ENCODE peak calls at places on chromosome 7, in five cellular contexts. M is HL-60, O is mammary epithelial cell, C is HFFc6, D is psoas muscle. G is an unnamed sample.

GRCh38 chr7:157570531-157571200 is 233.9 kb downstream of the DNAJB6 start:
- DNase-seq in M (no peak), O (no peak), C (peak), D (no peak), G (no peak)

GRCh38 chr7:33649476-33650441 is 255.6 kb upstream of the BMPER start:
- DNase-seq in M (no peak), O (no peak), C (peak), D (no peak), G (no peak)

GRCh38 chr7:17674166-17674955 is 265.9 kb downstream of the SNX13 start:
- DNase-seq in M (no peak), O (peak), C (no peak), D (no peak), G (no peak)

GRCh38 chr7:151795168-151795754 is 81.7 kb downstream of the PRKAG2 start:
- DNase-seq in M (no peak), O (no peak), C (no peak), D (no peak), G (peak)

GRCh38 chr7:98807306-98807880 is 62.4 kb downstream of the TMEM130 start:
- DNase-seq in M (no peak), O (peak), C (no peak), D (no peak), G (no peak)

GRCh38 chr7:44853391-44853790 is 5.5 kb upstream of the H2AZ2 start:
- DNase-seq in M (no peak), O (peak), C (no peak), D (no peak), G (no peak)

GRCh38 chr7:25894902-25895791 is 256.9 kb upstream of the NFE2L3 start:
- DNase-seq in M (peak), O (peak), C (no peak), D (peak), G (peak)

GRCh38 chr7:96311967-96312366 is 9.9 kb downstream of the SLC25A13 start:
- DNase-seq in M (peak), O (peak), C (no peak), D (peak), G (no peak)

GRCh38 chr7:19852192-19852591 is 78.8 kb upstream of the TMEM196 start:
- DNase-seq in M (no peak), O (no peak), C (no peak), D (no peak), G (no peak)

GRCh38 chr7:110621289-110621688 is 469.6 kb upstream of the LRRN3 start:
- DNase-seq in M (no peak), O (no peak), C (no peak), D (no peak), G (no peak)

GRCh38 chr7:30281791-30282190 is 2.6 kb upstream of the ZNRF2 start:
- DNase-seq in M (no peak), O (no peak), C (no peak), D (no peak), G (no peak)

GRCh38 chr7:116194115-116194514 is 16.2 kb upstream of the TES start:
- DNase-seq in M (no peak), O (no peak), C (no peak), D (no peak), G (no peak)

GRCh38 chr7:158704524-158705233 is at the start of gene NCAPG2:
- DNase-seq in M (peak), O (peak), C (peak), D (peak), G (peak)

GRCh38 chr7:36231406-36231805 is 78.4 kb downstream of the EEPD1 start:
- DNase-seq in M (no peak), O (no peak), C (no peak), D (no peak), G (no peak)

GRCh38 chr7:102230593-102230992 is 56.1 kb upstream of the SH2B2 start:
- DNase-seq in M (no peak), O (peak), C (peak), D (no peak), G (no peak)

GRCh38 chr7:369981-370621 is 80.1 kb downstream of the FOXL3 start:
- DNase-seq in M (no peak), O (peak), C (no peak), D (no peak), G (no peak)

GRCh38 chr7:2281556-2281955 is 32.7 kb downstream of the SNX8 start:
- DNase-seq in M (no peak), O (no peak), C (no peak), D (no peak), G (no peak)

GRCh38 chr7:147279516-147279915 is 1162.9 kb downstream of the CNTNAP2 start:
- DNase-seq in M (no peak), O (no peak), C (no peak), D (no peak), G (no peak)

GRCh38 chr7:90568213-90568612 is 27.9 kb upstream of the CDK14 start:
- DNase-seq in M (no peak), O (no peak), C (no peak), D (no peak), G (no peak)

GRCh38 chr7:47635091-47636090 is 53.5 kb upstream of the TNS3 start:
- DNase-seq in M (no peak), O (peak), C (no peak), D (no peak), G (no peak)

GRCh38 chr7:129006636-129007414 is 48.1 kb downstream of the TNPO3 start:
- DNase-seq in M (no peak), O (peak), C (peak), D (no peak), G (no peak)

GRCh38 chr7:3301831-3302618 is 973 bp downstream of the SDK1 start:
- DNase-seq in M (no peak), O (no peak), C (no peak), D (no peak), G (no peak)
- TF ChIP-seq CTCF in M (no peak), O (no peak), C (no peak), D (no peak), G (no peak)

DNA sequence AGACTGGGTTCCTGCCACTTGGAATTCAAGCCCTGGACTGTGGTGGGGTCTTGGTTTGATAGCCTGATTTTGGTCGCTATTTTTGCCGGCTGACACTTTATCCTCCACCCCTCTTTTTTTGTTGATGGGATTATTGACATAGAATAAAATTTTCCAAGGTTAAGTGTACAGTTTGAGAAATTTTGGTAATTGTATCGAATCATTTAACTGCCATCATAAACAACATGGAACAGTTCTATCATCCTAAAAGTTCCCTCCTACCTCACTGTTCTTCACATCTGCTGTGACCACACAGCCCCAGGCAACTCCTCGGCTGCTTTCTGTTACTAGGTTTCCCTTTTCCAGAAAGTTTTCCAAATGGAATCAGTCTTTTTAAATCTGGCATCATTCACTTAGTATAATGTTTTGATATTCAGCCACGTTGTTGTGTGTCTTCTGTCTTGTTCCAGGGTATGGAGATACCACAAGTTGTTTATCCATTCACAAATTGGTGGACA is 50.6 kb upstream of the STEAP1B start:
- DNase-seq in M (no peak), O (no peak), C (no peak), D (no peak), G (no peak)
- TF ChIP-seq CTCF in M (no peak), O (no peak), C (peak), D (no peak), G (no peak)

DNA sequence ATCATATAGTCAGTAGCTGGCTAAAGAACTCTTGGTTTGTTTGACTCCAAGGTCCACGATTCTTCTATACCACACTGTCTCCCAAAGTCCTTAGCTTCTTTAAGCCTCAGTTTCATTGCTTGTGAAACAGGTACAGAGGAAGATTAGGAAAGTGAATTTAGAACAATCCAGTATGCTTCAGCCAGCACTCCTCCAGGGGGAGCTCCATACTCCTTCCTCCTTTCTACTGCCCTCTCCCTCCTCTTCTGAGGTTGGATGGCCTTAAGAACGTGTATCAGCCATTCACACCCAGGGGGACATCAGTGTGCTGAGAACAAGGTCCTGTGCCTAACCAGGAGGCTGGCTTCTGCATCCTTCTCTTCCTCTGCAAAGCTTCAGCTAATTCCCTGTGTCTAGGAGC is 54.8 kb upstream of the CALD1 start:
- DNase-seq in M (peak), O (peak), C (peak), D (no peak), G (peak)
- TF ChIP-seq CTCF in M (peak), O (peak), C (peak), D (peak), G (peak)

GRCh38 chr7:50481867-50482266 is 31.7 kb upstream of the FIGNL1 start:
- DNase-seq in M (no peak), O (no peak), C (no peak), D (no peak), G (no peak)
- TF ChIP-seq CTCF in M (no peak), O (no peak), C (no peak), D (no peak), G (no peak)

GRCh38 chr7:85452674-85453073 is 265.8 kb upstream of the SEMA3D start:
- DNase-seq in M (no peak), O (no peak), C (no peak), D (no peak), G (no peak)
- TF ChIP-seq CTCF in M (no peak), O (no peak), C (no peak), D (no peak), G (no peak)

DNA sequence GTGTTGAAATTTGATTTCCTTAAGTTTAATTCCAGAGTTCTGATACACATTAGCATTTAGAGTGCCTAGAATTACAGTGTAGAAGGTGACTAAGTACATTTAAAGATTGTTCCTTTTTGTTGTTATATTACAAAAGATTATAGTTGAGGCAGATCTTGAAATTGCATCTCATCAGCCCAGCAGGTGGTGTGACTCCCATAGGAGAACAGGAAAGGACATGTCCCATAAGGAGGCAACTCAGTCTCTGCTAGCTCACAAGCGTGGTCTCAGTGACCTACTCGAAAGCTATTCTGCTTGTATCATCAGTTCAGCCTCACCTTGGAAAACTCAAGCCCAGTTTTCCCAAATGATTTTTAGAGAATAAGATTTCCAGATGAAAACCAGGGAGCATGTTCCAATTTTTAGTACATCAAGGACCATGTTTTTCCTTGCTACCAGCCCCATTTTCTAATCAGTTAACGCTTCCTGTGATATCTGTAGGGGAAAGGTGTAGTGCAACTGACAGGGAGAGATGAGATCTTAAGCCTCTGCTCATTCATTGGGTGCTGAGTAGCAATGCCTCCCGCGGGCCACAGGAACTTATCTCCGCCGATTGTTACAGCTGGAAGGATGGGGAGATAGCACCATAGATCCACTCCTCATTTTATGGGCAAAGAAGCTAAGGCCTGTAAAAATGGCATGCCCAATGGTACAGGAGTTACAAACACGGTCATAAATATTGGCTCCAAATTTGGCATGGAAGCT is 1.1 kb upstream of the GNAI1 start:
- DNase-seq in M (no peak), O (peak), C (peak), D (no peak), G (no peak)
- TF ChIP-seq CTCF in M (no peak), O (peak), C (peak), D (peak), G (no peak)

GRCh38 chr7:123282181-123282580 is 82.4 kb upstream of the SLC13A1 start:
- DNase-seq in M (no peak), O (no peak), C (no peak), D (no peak), G (no peak)
- TF ChIP-seq CTCF in M (no peak), O (no peak), C (no peak), D (no peak), G (no peak)

DNA sequence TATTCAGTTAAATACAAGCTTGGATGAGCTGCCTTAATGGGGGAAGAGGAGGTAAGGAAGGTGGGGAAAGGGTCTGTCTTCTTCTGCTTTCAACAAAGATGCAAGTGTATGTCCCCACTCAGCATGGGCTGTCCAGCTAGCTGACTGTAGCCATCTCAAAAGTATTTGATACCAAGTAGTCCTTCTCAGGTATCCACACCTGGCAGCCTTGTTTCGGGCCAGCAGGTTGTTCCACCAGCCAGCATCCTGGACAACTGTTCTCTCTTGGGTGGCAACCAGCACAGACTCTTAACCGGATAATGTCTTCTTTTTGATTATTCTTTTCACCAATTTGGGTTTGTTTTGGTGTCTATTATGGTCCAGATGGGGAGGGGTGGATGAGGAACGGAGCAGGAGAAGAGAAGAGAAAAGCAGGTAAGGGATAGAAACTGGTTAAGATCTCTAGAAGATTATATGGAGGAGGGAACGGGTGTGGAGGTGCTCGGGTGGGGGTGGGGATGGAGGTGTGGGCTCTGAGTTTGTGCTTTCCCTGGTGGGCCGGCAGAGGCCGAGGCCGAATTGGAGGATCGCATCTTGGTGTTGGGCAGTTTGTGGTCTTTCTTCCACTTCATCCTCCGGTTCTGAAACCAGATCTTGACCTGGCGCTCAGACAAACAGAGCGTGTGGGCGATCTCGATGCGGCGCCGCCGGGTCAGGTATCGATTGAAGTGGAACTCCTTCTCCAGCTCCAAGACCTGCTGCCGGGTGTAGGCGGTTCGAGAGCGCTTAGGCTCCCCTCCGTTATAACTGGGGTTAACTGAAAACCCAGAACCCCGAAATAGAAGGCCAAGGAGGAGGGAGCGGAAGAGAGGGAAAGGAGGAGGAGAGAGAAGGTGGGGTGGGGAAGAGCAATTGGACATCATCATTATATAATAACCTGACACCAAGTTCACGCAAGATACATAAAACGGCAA is 1.5 kb downstream of the HOXA4 start:
- DNase-seq in M (no peak), O (no peak), C (no peak), D (no peak), G (no peak)
- TF ChIP-seq CTCF in M (no peak), O (no peak), C (no peak), D (no peak), G (no peak)

DNA sequence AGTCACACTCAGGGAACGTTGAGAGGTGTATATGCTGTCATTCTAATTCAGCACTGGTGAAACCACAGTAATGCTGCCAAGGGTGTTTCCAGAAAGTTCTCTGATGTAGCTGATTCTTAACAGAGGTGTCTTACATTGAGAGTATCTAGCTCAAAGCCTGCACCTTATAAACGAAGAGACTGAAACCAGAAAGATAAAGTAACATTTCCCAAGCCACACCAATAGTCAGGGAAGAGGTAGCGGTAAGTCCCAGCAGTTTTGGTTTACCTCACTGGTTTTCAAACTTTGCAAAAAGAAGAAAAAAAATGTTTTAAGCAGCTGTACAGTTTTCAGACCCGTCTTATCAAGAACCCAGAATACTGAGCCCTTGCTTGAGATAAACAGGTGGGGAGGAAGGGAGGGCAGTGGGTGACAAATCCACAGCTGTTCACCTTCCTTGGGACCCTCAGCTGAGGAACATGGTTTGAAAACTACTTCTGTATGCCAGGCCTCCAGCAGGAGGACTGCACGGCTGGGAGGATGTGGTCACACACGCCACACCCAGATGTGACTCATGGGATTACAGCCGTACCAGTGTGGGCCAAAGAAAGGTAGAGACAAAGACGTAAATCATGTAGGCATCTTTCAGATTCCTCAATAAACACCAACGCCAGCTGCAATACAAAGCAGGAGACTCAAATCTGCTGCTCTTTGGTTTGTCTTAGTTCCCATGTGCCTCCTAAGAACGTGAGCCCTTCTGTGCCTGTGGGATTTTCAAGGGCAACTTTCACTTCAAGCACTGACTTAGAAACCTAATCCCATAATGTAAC is 64.0 kb upstream of the GSDME start:
- DNase-seq in M (peak), O (peak), C (peak), D (peak), G (peak)
- TF ChIP-seq CTCF in M (no peak), O (peak), C (peak), D (no peak), G (no peak)

DNA sequence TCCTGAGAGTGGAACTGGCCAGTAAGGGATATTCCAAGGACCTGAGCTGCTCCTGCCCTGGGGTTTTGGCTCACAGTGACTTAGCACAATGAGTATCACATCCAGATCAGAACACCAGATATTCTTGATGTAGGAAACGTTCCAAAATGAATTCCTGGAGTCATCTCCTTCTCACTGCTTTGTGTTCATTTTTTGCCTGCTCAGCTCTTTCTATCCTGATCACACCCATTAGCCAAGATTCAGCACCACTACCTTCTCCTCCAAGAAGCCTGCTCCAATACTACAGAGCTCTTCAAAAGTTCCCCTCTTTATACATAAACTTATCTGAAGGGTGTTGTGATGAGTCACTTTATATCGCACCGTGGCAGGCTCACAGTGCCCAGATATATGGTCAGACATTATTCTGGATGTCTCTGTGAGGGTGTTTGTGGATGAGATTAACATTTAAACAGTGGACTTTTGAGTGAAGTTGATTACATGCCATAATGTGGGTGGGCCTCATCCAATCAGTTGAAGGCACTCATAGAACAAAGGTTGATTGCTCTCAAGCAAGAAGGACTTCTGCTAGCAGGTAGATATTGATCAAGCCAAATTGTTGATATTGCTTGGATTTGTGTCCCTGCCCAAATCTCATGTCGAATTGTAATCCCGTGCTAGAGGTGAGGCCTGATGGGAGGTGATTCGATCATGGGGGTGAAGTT is 1155.2 kb upstream of the AUTS2 start:
- DNase-seq in M (no peak), O (no peak), C (no peak), D (no peak), G (no peak)
- TF ChIP-seq CTCF in M (no peak), O (no peak), C (no peak), D (no peak), G (no peak)

G was measured in GM13977.